ENCODE peak calls at places on chromosome 20, in five cellular contexts. One of them, this sample, is unnamed.

GRCh38 chr20:3209023-3209945 is at the start of gene ITPA:
- DNase-seq in AG09309: no peak
- DNase-seq in astrocyte of the spinal cord: peak; percentile 33
- DNase-seq in endothelial cell: peak; percentile 47
- DNase-seq in dorsolateral prefrontal cortex: no peak
- DNase-seq in this sample: peak; percentile 51

GRCh38 chr20:16828666-16829305 is 80.6 kb downstream of the OTOR start:
- DNase-seq in AG09309: no peak
- DNase-seq in astrocyte of the spinal cord: no peak
- DNase-seq in endothelial cell: no peak
- DNase-seq in dorsolateral prefrontal cortex: no peak
- DNase-seq in this sample: no peak

GRCh38 chr20:44642203-44643153 is 9.0 kb downstream of the ADA start:
- DNase-seq in AG09309: peak; percentile 42
- DNase-seq in astrocyte of the spinal cord: peak; percentile 89
- DNase-seq in endothelial cell: peak; percentile 57
- DNase-seq in dorsolateral prefrontal cortex: no peak
- DNase-seq in this sample: peak; percentile 57

GRCh38 chr20:38167851-38168760 is 3.0 kb upstream of the TGM2 start:
- DNase-seq in AG09309: peak; percentile 84
- DNase-seq in astrocyte of the spinal cord: peak; percentile 83
- DNase-seq in endothelial cell: peak; percentile 30
- DNase-seq in dorsolateral prefrontal cortex: no peak
- DNase-seq in this sample: no peak

GRCh38 chr20:33646191-33646590 is 15.9 kb upstream of the C20orf144 start:
- DNase-seq in AG09309: no peak
- DNase-seq in astrocyte of the spinal cord: no peak
- DNase-seq in endothelial cell: no peak
- DNase-seq in dorsolateral prefrontal cortex: no peak
- DNase-seq in this sample: no peak

GRCh38 chr20:34388000-34388399 is 24.9 kb downstream of the ITCH start:
- DNase-seq in AG09309: no peak
- DNase-seq in astrocyte of the spinal cord: no peak
- DNase-seq in endothelial cell: no peak
- DNase-seq in dorsolateral prefrontal cortex: no peak
- DNase-seq in this sample: no peak

GRCh38 chr20:33209789-33210188 is 7.4 kb upstream of the BPIFA3 start:
- DNase-seq in AG09309: peak; percentile 2
- DNase-seq in astrocyte of the spinal cord: peak; percentile 34
- DNase-seq in endothelial cell: peak; percentile 90
- DNase-seq in dorsolateral prefrontal cortex: no peak
- DNase-seq in this sample: no peak

GRCh38 chr20:21090738-21091120 is 15.4 kb downstream of the LINC00237 start:
- DNase-seq in AG09309: no peak
- DNase-seq in astrocyte of the spinal cord: no peak
- DNase-seq in endothelial cell: no peak
- DNase-seq in dorsolateral prefrontal cortex: no peak
- DNase-seq in this sample: no peak

GRCh38 chr20:7015257-7015656 is 247.8 kb downstream of the BMP2 start:
- DNase-seq in AG09309: no peak
- DNase-seq in astrocyte of the spinal cord: no peak
- DNase-seq in endothelial cell: no peak
- DNase-seq in dorsolateral prefrontal cortex: no peak
- DNase-seq in this sample: no peak

GRCh38 chr20:34210271-34210670 is 31.0 kb upstream of the ASIP start:
- DNase-seq in AG09309: no peak
- DNase-seq in astrocyte of the spinal cord: no peak
- DNase-seq in endothelial cell: no peak
- DNase-seq in dorsolateral prefrontal cortex: no peak
- DNase-seq in this sample: no peak

GRCh38 chr20:25394276-25394675 is 3.6 kb upstream of the ABHD12 start:
- DNase-seq in AG09309: no peak
- DNase-seq in astrocyte of the spinal cord: no peak
- DNase-seq in endothelial cell: no peak
- DNase-seq in dorsolateral prefrontal cortex: no peak
- DNase-seq in this sample: no peak

GRCh38 chr20:13857304-13857703 is 72.5 kb downstream of the NDUFAF5 start:
- DNase-seq in AG09309: no peak
- DNase-seq in astrocyte of the spinal cord: no peak
- DNase-seq in endothelial cell: no peak
- DNase-seq in dorsolateral prefrontal cortex: no peak
- DNase-seq in this sample: no peak

GRCh38 chr20:7308163-7308562 is 540.7 kb downstream of the BMP2 start:
- DNase-seq in AG09309: no peak
- DNase-seq in astrocyte of the spinal cord: no peak
- DNase-seq in endothelial cell: no peak
- DNase-seq in dorsolateral prefrontal cortex: no peak
- DNase-seq in this sample: no peak

GRCh38 chr20:47256665-47257236 is 99.7 kb downstream of the ZMYND8 start:
- DNase-seq in AG09309: no peak
- DNase-seq in astrocyte of the spinal cord: peak; percentile 50
- DNase-seq in endothelial cell: no peak
- DNase-seq in dorsolateral prefrontal cortex: no peak
- DNase-seq in this sample: no peak

GRCh38 chr20:21096321-21097043 is 9.7 kb downstream of the LINC00237 start:
- DNase-seq in AG09309: no peak
- DNase-seq in astrocyte of the spinal cord: no peak
- DNase-seq in endothelial cell: peak; percentile 37
- DNase-seq in dorsolateral prefrontal cortex: no peak
- DNase-seq in this sample: no peak

GRCh38 chr20:55579802-55580201 is 425.5 kb downstream of the CBLN4 start:
- DNase-seq in AG09309: no peak
- DNase-seq in astrocyte of the spinal cord: peak; percentile 1
- DNase-seq in endothelial cell: no peak
- DNase-seq in dorsolateral prefrontal cortex: no peak
- DNase-seq in this sample: no peak

GRCh38 chr20:59583428-59584277 is 20.7 kb upstream of the PHACTR3 start:
- DNase-seq in AG09309: no peak
- DNase-seq in astrocyte of the spinal cord: no peak
- DNase-seq in endothelial cell: no peak
- DNase-seq in dorsolateral prefrontal cortex: no peak
- DNase-seq in this sample: no peak

GRCh38 chr20:9270831-9271230 is 201.9 kb downstream of the PLCB4 start:
- DNase-seq in AG09309: peak; percentile 56
- DNase-seq in astrocyte of the spinal cord: peak; percentile 74
- DNase-seq in endothelial cell: no peak
- DNase-seq in dorsolateral prefrontal cortex: no peak
- DNase-seq in this sample: no peak

GRCh38 chr20:11098888-11099287 is 425.1 kb upstream of the JAG1 start:
- DNase-seq in AG09309: no peak
- DNase-seq in astrocyte of the spinal cord: peak; percentile 3
- DNase-seq in endothelial cell: no peak
- DNase-seq in dorsolateral prefrontal cortex: no peak
- DNase-seq in this sample: no peak

GRCh38 chr20:9981834-9982233 is 53.0 kb upstream of the ANKEF1 start:
- DNase-seq in AG09309: no peak
- DNase-seq in astrocyte of the spinal cord: no peak
- DNase-seq in endothelial cell: no peak
- DNase-seq in dorsolateral prefrontal cortex: no peak
- DNase-seq in this sample: no peak

GRCh38 chr20:41616228-41616627 is 1.9 kb downstream of the CHD6 start:
- DNase-seq in AG09309: peak; percentile 16
- DNase-seq in astrocyte of the spinal cord: no peak
- DNase-seq in endothelial cell: no peak
- DNase-seq in dorsolateral prefrontal cortex: no peak
- DNase-seq in this sample: no peak

GRCh38 chr20:47330933-47331708 is 25.4 kb downstream of the ZMYND8 start:
- DNase-seq in AG09309: peak; percentile 64
- DNase-seq in astrocyte of the spinal cord: peak; percentile 87
- DNase-seq in endothelial cell: no peak
- DNase-seq in dorsolateral prefrontal cortex: no peak
- DNase-seq in this sample: no peak

GRCh38 chr20:51800769-51801219 is 1.5 kb downstream of the SALL4 start:
- DNase-seq in AG09309: no peak
- DNase-seq in astrocyte of the spinal cord: peak; percentile 16
- DNase-seq in endothelial cell: no peak
- DNase-seq in dorsolateral prefrontal cortex: no peak
- DNase-seq in this sample: no peak

GRCh38 chr20:50992733-50993457 is 30.0 kb downstream of the KCNG1 start:
- DNase-seq in AG09309: no peak
- DNase-seq in astrocyte of the spinal cord: peak; percentile 74
- DNase-seq in endothelial cell: peak; percentile 72
- DNase-seq in dorsolateral prefrontal cortex: no peak
- DNase-seq in this sample: no peak

GRCh38 chr20:764255-764654 is 4.0 kb downstream of the SLC52A3 start:
- DNase-seq in AG09309: no peak
- DNase-seq in astrocyte of the spinal cord: no peak
- DNase-seq in endothelial cell: no peak
- DNase-seq in dorsolateral prefrontal cortex: no peak
- DNase-seq in this sample: no peak

GRCh38 chr20:770691-771090 is 2.4 kb upstream of the SLC52A3 start:
- DNase-seq in AG09309: no peak
- DNase-seq in astrocyte of the spinal cord: no peak
- DNase-seq in endothelial cell: no peak
- DNase-seq in dorsolateral prefrontal cortex: no peak
- DNase-seq in this sample: no peak

GRCh38 chr20:771741-772464 is 3.6 kb upstream of the SLC52A3 start:
- DNase-seq in AG09309: no peak
- DNase-seq in astrocyte of the spinal cord: no peak
- DNase-seq in endothelial cell: no peak
- DNase-seq in dorsolateral prefrontal cortex: no peak
- DNase-seq in this sample: no peak

GRCh38 chr20:766906-767305 is 1.4 kb downstream of the SLC52A3 start:
- DNase-seq in AG09309: no peak
- DNase-seq in astrocyte of the spinal cord: no peak
- DNase-seq in endothelial cell: no peak
- DNase-seq in dorsolateral prefrontal cortex: no peak
- DNase-seq in this sample: no peak

GRCh38 chr20:768426-768978 is at the start of gene SLC52A3:
- DNase-seq in AG09309: no peak
- DNase-seq in astrocyte of the spinal cord: no peak
- DNase-seq in endothelial cell: peak; percentile 56
- DNase-seq in dorsolateral prefrontal cortex: no peak
- DNase-seq in this sample: no peak
- TF ChIP-seq CTCF in AG09309: peak; percentile 19
- TF ChIP-seq CTCF in astrocyte of the spinal cord: no peak
- TF ChIP-seq CTCF in endothelial cell: peak; percentile 10
- TF ChIP-seq CTCF in dorsolateral prefrontal cortex: peak; percentile 25
- TF ChIP-seq CTCF in this sample: no peak

GRCh38 chr20:61480158-61480825 is 228.2 kb downstream of the CDH4 start:
- DNase-seq in AG09309: no peak
- DNase-seq in astrocyte of the spinal cord: no peak
- DNase-seq in endothelial cell: no peak
- DNase-seq in dorsolateral prefrontal cortex: no peak
- DNase-seq in this sample: no peak
- TF ChIP-seq CTCF in AG09309: peak; percentile 9
- TF ChIP-seq CTCF in astrocyte of the spinal cord: peak; percentile 15
- TF ChIP-seq CTCF in endothelial cell: no peak
- TF ChIP-seq CTCF in dorsolateral prefrontal cortex: no peak
- TF ChIP-seq CTCF in this sample: no peak

GRCh38 chr20:57079016-57080005 is 187.1 kb downstream of the BMP7 start:
- DNase-seq in AG09309: no peak
- DNase-seq in astrocyte of the spinal cord: peak; percentile 63
- DNase-seq in endothelial cell: no peak
- DNase-seq in dorsolateral prefrontal cortex: no peak
- DNase-seq in this sample: no peak

GRCh38 chr20:57082546-57082945 is 183.9 kb downstream of the BMP7 start:
- DNase-seq in AG09309: no peak
- DNase-seq in astrocyte of the spinal cord: no peak
- DNase-seq in endothelial cell: no peak
- DNase-seq in dorsolateral prefrontal cortex: no peak
- DNase-seq in this sample: no peak

GRCh38 chr20:57083072-57083471 is 183.4 kb downstream of the BMP7 start:
- DNase-seq in AG09309: no peak
- DNase-seq in astrocyte of the spinal cord: no peak
- DNase-seq in endothelial cell: no peak
- DNase-seq in dorsolateral prefrontal cortex: no peak
- DNase-seq in this sample: no peak

GRCh38 chr20:57078101-57078500 is 188.3 kb downstream of the BMP7 start:
- DNase-seq in AG09309: no peak
- DNase-seq in astrocyte of the spinal cord: no peak
- DNase-seq in endothelial cell: no peak
- DNase-seq in dorsolateral prefrontal cortex: no peak
- DNase-seq in this sample: no peak

DNA sequence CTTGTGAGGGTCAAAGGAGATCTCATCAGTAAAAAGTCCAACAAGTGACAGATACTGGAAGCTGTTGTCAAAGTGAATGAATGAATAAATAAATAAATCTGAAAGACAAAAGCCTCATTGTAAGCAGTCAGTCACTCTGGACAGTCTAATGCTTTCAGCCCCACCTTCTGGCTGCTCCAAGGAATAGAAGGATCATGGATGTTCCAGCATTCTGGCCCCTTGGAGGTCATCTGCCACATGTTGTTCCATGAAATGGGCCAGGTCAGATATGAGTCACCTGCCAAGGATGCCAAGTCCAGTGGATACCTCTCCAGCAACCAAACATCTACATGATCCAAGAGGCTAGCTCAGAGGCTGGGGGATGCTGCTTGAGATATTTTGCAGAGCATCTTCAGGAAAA is 185.6 kb downstream of the BMP7 start:
- DNase-seq in AG09309: no peak
- DNase-seq in astrocyte of the spinal cord: peak; percentile 45
- DNase-seq in endothelial cell: no peak
- DNase-seq in dorsolateral prefrontal cortex: no peak
- DNase-seq in this sample: no peak
- TF ChIP-seq CTCF in AG09309: peak; percentile 69
- TF ChIP-seq CTCF in astrocyte of the spinal cord: peak; percentile 48
- TF ChIP-seq CTCF in endothelial cell: no peak
- TF ChIP-seq CTCF in dorsolateral prefrontal cortex: peak; percentile 45
- TF ChIP-seq CTCF in this sample: no peak

GRCh38 chr20:62686869-62687830 is 21.5 kb upstream of the NTSR1 start:
- DNase-seq in AG09309: no peak
- DNase-seq in astrocyte of the spinal cord: no peak
- DNase-seq in endothelial cell: no peak
- DNase-seq in dorsolateral prefrontal cortex: no peak
- DNase-seq in this sample: no peak

GRCh38 chr20:62689861-62690644 is 18.6 kb upstream of the NTSR1 start:
- DNase-seq in AG09309: no peak
- DNase-seq in astrocyte of the spinal cord: no peak
- DNase-seq in endothelial cell: no peak
- DNase-seq in dorsolateral prefrontal cortex: no peak
- DNase-seq in this sample: no peak

GRCh38 chr20:62691485-62691884 is 17.2 kb upstream of the NTSR1 start:
- DNase-seq in AG09309: no peak
- DNase-seq in astrocyte of the spinal cord: no peak
- DNase-seq in endothelial cell: no peak
- DNase-seq in dorsolateral prefrontal cortex: no peak
- DNase-seq in this sample: no peak

GRCh38 chr20:62688083-62688482 is 20.6 kb upstream of the NTSR1 start:
- DNase-seq in AG09309: no peak
- DNase-seq in astrocyte of the spinal cord: no peak
- DNase-seq in endothelial cell: no peak
- DNase-seq in dorsolateral prefrontal cortex: no peak
- DNase-seq in this sample: no peak

DNA sequence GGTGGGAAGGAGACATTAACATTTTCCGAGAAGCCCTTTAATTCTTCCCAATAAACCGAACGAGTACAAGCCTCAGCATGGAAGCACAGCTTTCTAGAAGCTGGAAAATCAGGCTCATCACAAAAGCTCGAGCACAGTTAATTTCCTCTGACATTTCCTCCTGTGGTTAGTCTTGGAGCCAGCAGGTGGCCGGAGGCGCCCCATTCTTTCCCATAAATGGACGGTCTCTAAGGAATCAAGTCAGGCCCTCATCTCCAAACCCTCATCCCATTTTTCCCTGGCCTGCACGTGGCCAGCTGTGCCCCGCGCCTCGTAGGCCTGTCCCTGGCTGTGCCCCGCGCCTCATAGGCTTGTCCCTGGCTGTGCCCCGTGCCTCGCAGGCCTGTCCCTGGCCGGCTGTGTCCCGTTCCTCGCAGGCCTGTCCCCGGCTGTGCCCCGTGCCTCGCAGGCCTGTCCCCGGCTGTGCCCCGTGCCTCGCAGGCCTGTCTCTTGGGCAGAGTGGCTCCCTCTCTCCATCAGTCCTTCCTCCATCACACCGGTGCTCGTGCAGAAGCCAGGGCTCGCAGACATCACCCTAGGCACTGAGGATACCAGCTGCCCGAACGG is 19.7 kb upstream of the NTSR1 start:
- DNase-seq in AG09309: no peak
- DNase-seq in astrocyte of the spinal cord: peak; percentile 23
- DNase-seq in endothelial cell: no peak
- DNase-seq in dorsolateral prefrontal cortex: no peak
- DNase-seq in this sample: no peak
- TF ChIP-seq CTCF in AG09309: peak; percentile 45
- TF ChIP-seq CTCF in astrocyte of the spinal cord: peak; percentile 13
- TF ChIP-seq CTCF in endothelial cell: peak; percentile 19
- TF ChIP-seq CTCF in dorsolateral prefrontal cortex: no peak
- TF ChIP-seq CTCF in this sample: no peak

This sample was measured in natural killer cell.